ENCODE peak calls at places on chromosomes 6 and 20, in seven cellular contexts. Q is HepG2, N is tibial nerve, U is sigmoid colon, H is A549, W is Peyer's patch, M is endothelial cell of umbilical vein. L is an unnamed sample.

GRCh38 chr20:5400164-5400762 is 83.5 kb upstream of the PROKR2 start:
- DNase-seq in Q (peak), N (no peak), U (no peak), H (no peak), W (no peak), M (peak), L (no peak)

GRCh38 chr6:100283288-100283687 is 181.4 kb downstream of the SIM1 start:
- DNase-seq in Q (no peak), N (no peak), U (no peak), H (peak), W (no peak), M (no peak), L (no peak)

GRCh38 chr20:18224968-18225568 is 63.3 kb upstream of the ZNF133 start:
- DNase-seq in Q (peak), N (peak), U (no peak), H (peak), W (no peak), M (peak), L (no peak)

GRCh38 chr20:36273414-36274247 is 32.5 kb upstream of the DLGAP4 start:
- DNase-seq in Q (no peak), N (no peak), U (peak), H (peak), W (no peak), M (peak), L (no peak)

GRCh38 chr6:113636357-113636824 is 220.8 kb upstream of the MARCKS start:
- DNase-seq in Q (peak), N (no peak), U (no peak), H (no peak), W (no peak), M (no peak), L (no peak)

GRCh38 chr20:48234951-48235350 is 449.7 kb upstream of the SULF2 start:
- DNase-seq in Q (no peak), N (no peak), U (peak), H (no peak), W (peak), M (no peak), L (no peak)

GRCh38 chr20:5513975-5514516 is 197.3 kb upstream of the PROKR2 start:
- DNase-seq in Q (peak), N (no peak), U (no peak), H (peak), W (no peak), M (no peak), L (no peak)

GRCh38 chr20:23647346-23647745 is 9.6 kb upstream of the CST3 start:
- DNase-seq in Q (no peak), N (no peak), U (no peak), H (no peak), W (no peak), M (no peak), L (no peak)

GRCh38 chr6:45532626-45533258 is 155.0 kb upstream of the SUPT3H start:
- DNase-seq in Q (no peak), N (no peak), U (no peak), H (no peak), W (no peak), M (no peak), L (no peak)

GRCh38 chr6:139653136-139653535 is 278.7 kb upstream of the CITED2 start:
- DNase-seq in Q (no peak), N (no peak), U (peak), H (no peak), W (no peak), M (no peak), L (no peak)

GRCh38 chr6:112357801-112358200 is 10.7 kb downstream of the RFPL4B start:
- DNase-seq in Q (no peak), N (no peak), U (no peak), H (no peak), W (no peak), M (peak), L (no peak)

GRCh38 chr20:22717466-22717865 is 133.1 kb upstream of the FOXA2 start:
- DNase-seq in Q (no peak), N (no peak), U (no peak), H (peak), W (no peak), M (peak), L (peak)

GRCh38 chr6:156508923-156509322 is 268.3 kb upstream of the ARID1B start:
- DNase-seq in Q (no peak), N (no peak), U (no peak), H (no peak), W (no peak), M (no peak), L (no peak)

GRCh38 chr20:62172666-62173065 is 10.2 kb upstream of the MTG2 start:
- DNase-seq in Q (no peak), N (no peak), U (no peak), H (no peak), W (no peak), M (no peak), L (no peak)

GRCh38 chr6:119273799-119274595 is 75.6 kb downstream of the MAN1A1 start:
- DNase-seq in Q (no peak), N (no peak), U (no peak), H (no peak), W (no peak), M (no peak), L (no peak)

GRCh38 chr6:159866286-159867247 is 24.2 kb upstream of the MAS1 start:
- DNase-seq in Q (no peak), N (no peak), U (no peak), H (no peak), W (no peak), M (no peak), L (peak)

GRCh38 chr6:159874475-159874874 is 16.3 kb upstream of the MAS1 start:
- DNase-seq in Q (no peak), N (no peak), U (no peak), H (no peak), W (no peak), M (no peak), L (no peak)

GRCh38 chr6:159875194-159875593 is 15.6 kb upstream of the MAS1 start:
- DNase-seq in Q (peak), N (no peak), U (no peak), H (no peak), W (no peak), M (no peak), L (no peak)

GRCh38 chr6:159871911-159872310 is 18.9 kb upstream of the MAS1 start:
- DNase-seq in Q (no peak), N (no peak), U (no peak), H (no peak), W (no peak), M (no peak), L (no peak)

GRCh38 chr6:159871241-159871640 is 19.5 kb upstream of the MAS1 start:
- DNase-seq in Q (no peak), N (no peak), U (no peak), H (no peak), W (no peak), M (no peak), L (no peak)
- TF ChIP-seq POLR2A in Q (no peak), N (no peak), U (no peak), H (no peak), W (no peak), M (no peak), L (no peak)

GRCh38 chr6:37818536-37819176 is 871 bp upstream of the ZFAND3 start:
- DNase-seq in Q (peak), N (peak), U (peak), H (peak), W (peak), M (peak), L (peak)

GRCh38 chr6:37820713-37821069 is 1.2 kb downstream of the ZFAND3 start:
- DNase-seq in Q (no peak), N (no peak), U (no peak), H (no peak), W (no peak), M (no peak), L (no peak)

GRCh38 chr6:37821449-37821848 is 1.9 kb downstream of the ZFAND3 start:
- DNase-seq in Q (no peak), N (no peak), U (no peak), H (no peak), W (no peak), M (no peak), L (no peak)

GRCh38 chr6:37819177-37819801 is at the start of gene ZFAND3:
- DNase-seq in Q (peak), N (peak), U (peak), H (peak), W (peak), M (peak), L (peak)

DNA sequence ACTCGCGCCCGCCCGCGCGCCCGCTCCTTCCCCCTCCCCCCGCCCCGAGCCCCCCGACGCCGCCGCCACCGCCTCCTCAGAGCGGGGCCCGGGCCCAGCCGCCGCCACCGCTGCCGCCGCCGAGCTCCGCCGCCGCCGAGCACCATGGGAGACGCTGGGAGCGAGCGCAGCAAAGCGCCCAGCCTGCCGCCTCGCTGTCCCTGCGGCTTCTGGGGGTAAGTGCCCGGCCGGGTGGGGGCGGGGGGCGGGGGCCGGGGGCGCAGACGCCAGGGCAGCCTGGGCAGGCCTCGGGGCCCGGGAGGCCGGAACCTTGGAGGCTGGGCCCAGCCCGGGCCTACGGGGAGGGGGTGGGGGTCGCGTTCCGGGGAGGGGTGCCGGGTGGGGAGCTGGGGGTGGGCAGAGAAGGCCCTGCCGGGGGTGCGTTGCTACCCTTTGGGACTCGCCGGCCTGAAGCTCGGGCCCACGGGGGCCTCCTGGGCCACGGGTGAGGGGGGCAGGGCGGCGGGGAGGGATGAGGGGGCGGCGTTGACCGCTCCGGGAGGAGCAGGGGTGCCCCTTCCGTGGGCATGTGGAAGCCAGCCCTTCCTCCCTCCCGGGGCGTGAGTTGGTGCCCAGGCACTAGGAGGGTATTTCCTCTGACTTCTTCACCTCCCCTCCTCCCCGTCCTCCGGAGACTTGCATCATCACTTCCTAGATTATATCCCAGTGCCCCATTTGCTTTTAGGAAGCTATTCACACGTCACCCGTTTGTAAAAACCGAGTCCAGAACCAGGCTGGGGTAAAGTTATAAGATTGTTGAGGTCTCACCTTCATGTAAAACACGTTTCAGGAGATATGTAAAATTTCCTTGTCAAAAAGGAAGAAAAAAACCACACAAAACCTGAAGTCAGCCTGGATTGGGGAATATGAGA is 530 bp downstream of the ZFAND3 start:
- DNase-seq in Q (peak), N (peak), U (peak), H (peak), W (peak), M (peak), L (peak)
- TF ChIP-seq POLR2A in Q (peak), N (no peak), U (no peak), H (no peak), W (no peak), M (no peak), L (no peak)

GRCh38 chr6:27178001-27178730 is 69.3 kb upstream of the PRSS16 start:
- DNase-seq in Q (peak), N (peak), U (peak), H (peak), W (no peak), M (peak), L (no peak)
- TF ChIP-seq POLR2A in Q (no peak), N (peak), U (no peak), H (no peak), W (no peak), M (no peak), L (no peak)

DNA sequence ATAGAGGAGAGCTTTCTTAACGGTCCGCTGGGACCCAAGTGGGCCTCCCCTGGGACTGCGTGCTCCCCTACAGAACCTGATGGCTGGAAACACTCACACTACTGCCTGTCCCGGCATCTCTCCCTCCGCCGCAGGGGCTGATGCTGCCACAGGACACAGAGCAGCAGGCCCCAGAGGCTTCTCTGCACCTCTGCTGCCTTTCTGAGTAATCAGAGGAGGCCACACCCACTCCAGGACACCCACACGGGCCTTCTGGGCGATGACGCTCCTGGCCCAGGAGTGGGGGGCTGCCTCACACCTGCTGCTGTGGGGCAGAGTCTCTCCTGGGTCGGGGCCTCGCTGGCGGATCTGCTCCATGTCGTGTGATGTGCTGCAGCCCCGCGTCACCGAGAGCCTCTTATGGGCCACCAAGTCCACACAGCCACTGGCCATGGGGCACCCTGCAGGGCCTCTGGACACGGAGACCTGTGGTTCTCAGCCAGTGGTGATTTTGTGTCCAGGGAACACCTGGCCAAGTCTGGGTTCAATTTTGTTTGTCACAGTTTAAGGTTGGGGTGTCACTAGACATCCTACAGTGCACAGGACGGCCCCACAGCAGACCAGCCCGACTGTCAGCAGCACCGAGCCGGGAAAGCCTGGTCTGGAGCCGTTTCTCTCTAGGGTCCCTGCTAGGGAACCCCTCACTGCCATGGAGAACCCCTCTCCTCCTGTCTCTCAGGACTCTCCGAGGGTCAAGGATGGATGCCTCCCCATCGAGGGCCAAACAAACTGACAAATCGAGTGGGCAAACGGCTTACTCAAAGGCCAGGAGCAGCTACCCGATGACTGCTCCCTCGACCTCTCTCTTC is 16.0 kb upstream of the STX16 start:
- DNase-seq in Q (no peak), N (no peak), U (peak), H (no peak), W (no peak), M (no peak), L (peak)
- TF ChIP-seq POLR2A in Q (no peak), N (no peak), U (no peak), H (no peak), W (no peak), M (no peak), L (no peak)

DNA sequence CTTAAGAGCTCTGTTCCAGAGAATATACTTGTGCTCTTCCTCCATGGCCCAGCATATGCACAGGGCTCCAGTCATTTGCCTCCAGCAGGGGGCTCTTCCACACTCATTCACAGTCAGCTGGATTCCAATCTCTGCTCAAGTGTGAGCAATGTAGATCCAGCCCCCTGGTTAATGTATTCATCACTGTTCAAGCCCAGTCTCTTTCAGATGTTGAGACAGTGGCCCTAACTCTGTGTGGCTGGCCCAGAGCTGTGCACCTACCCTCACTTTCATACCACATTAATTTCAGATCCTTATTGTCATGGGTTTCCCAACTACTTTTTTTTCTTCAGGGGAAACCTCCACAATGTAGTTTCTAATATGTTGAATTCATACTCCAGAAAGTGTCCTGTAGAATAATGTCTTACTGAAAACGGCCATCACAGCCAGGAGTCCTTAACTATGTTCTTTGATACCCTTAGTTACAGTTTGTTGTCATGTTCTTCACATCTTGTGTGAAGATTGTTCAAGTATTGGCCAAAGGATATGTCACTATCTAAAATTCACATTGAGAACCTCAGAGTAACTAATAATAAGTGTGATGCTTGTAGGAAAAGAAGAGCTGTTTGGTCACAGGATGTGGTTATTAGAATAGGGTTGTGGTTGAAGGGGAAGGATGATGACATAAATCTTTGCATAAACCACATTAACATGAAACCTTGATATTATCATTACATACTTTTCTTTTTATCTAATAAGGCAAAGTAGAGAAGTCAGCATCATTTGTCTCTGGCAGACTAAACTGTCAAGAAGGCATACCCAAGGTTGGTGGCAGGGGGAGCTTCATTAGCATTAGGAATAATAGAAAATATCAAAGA is 14.4 kb upstream of the HLA-DQA1 start:
- DNase-seq in Q (peak), N (no peak), U (no peak), H (no peak), W (no peak), M (no peak), L (no peak)
- TF ChIP-seq POLR2A in Q (no peak), N (no peak), U (no peak), H (no peak), W (no peak), M (no peak), L (no peak)

GRCh38 chr6:4369616-4370015 is 234.2 kb upstream of the ECI2 start:
- DNase-seq in Q (no peak), N (no peak), U (no peak), H (no peak), W (no peak), M (peak), L (no peak)

GRCh38 chr6:4368649-4369048 is 233.3 kb upstream of the ECI2 start:
- DNase-seq in Q (no peak), N (no peak), U (no peak), H (no peak), W (no peak), M (no peak), L (no peak)

GRCh38 chr6:4367643-4368042 is 232.3 kb upstream of the ECI2 start:
- DNase-seq in Q (no peak), N (no peak), U (no peak), H (no peak), W (no peak), M (no peak), L (no peak)

GRCh38 chr6:4371207-4371921 is 236.0 kb upstream of the ECI2 start:
- DNase-seq in Q (no peak), N (no peak), U (no peak), H (no peak), W (no peak), M (peak), L (no peak)

DNA sequence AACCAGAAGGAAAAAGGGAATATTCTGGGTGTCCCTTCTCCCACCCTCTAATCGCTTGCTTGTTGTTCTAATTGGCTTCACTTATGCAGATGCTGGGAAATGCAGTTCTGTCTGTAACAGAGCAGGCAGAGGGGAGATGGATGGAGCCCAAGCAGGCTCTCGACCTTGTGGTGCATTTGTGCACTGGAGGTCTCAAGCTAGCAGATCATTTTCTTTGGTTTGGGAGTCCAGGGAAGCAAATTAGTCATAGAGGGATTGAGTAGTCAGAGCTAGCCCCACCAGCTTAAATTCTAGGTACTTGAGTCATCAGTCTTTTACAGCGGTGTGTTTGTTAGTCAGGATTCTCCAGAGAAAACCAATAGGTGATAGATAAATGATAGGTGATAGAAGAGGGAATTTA is 234.7 kb upstream of the ECI2 start:
- DNase-seq in Q (no peak), N (no peak), U (no peak), H (peak), W (no peak), M (peak), L (no peak)
- TF ChIP-seq POLR2A in Q (no peak), N (no peak), U (no peak), H (no peak), W (no peak), M (no peak), L (no peak)

GRCh38 chr6:34052071-34052825 is 93.6 kb downstream of the GRM4 start:
- DNase-seq in Q (no peak), N (no peak), U (no peak), H (no peak), W (no peak), M (no peak), L (no peak)
- TF ChIP-seq POLR2A in Q (no peak), N (no peak), U (no peak), H (no peak), W (no peak), M (no peak), L (no peak)

DNA sequence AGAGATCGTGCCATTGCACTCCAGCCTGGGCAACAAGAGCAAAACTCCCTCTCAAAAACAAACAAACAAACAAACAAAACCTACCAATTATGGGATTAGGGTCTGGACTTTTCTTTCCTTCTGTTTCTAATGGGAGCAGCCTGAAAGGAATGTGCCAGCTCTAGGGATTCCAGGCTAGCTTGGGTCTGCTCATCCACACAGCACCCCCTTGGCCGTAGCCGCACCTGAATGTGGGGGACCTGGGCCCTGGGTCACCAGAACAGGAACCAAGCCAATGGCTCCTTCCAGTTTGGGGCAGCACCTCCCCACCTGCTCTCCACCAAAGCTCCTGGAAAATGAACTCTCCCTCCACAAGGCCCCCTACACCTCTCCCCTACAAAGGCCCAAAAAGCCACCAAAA is 6.7 kb downstream of the CTSZ start:
- DNase-seq in Q (no peak), N (no peak), U (no peak), H (no peak), W (no peak), M (no peak), L (no peak)
- TF ChIP-seq POLR2A in Q (no peak), N (no peak), U (no peak), H (no peak), W (no peak), M (no peak), L (no peak)